ENCODE peak calls at places on chromosomes 2 and 18, in seven cellular contexts. S is CD8-positive, alpha-beta memory T cell; K is CD8-positive, alpha-beta T cell; P is left ventricle myocardium inferior; C is IMR-90; Q is adrenal gland; E is mammary epithelial cell. M is an unnamed sample.
A peak's percentile ranks its signal among the peaks of the same experiment; 100 is the strongest.

GRCh38 chr2:231425811-231426703 is 30.5 kb downstream of the B3GNT7 start:
- DNase-seq in C (no peak), S (peak; percentile 74), Q (no peak), K (peak; percentile 88), E (peak; percentile 58), P (no peak), M (no peak)

GRCh38 chr2:121858406-121858805 is 103.0 kb downstream of the TSN start:
- DNase-seq in E (no peak), S (no peak), C (peak; percentile 47), Q (no peak), K (no peak), P (no peak), M (no peak)

GRCh38 chr2:160862226-160862625 is 298.0 kb upstream of the TANK start:
- DNase-seq in Q (no peak), S (no peak), K (no peak), P (no peak), C (no peak), E (no peak), M (no peak)

GRCh38 chr2:55772309-55772980 is 78.8 kb upstream of the PNPT1 start:
- DNase-seq in K (no peak), E (no peak), P (no peak), C (no peak), Q (no peak), S (no peak), M (no peak)

GRCh38 chr18:79631096-79631507 is 48.5 kb upstream of the CTDP1 start:
- DNase-seq in Q (no peak), S (no peak), C (no peak), P (no peak), E (no peak), K (no peak), M (no peak)

GRCh38 chr2:8535821-8536685 is 145.8 kb upstream of the ID2 start:
- DNase-seq in P (no peak), S (no peak), Q (no peak), C (no peak), K (no peak), E (no peak), M (no peak)

GRCh38 chr2:215003001-215003400 is 135.4 kb downstream of the ABCA12 start:
- DNase-seq in P (no peak), Q (no peak), K (no peak), E (no peak), C (peak; percentile 1), S (no peak), M (no peak)

GRCh38 chr2:236608710-236609109 is 39.1 kb downstream of the ACKR3 start:
- DNase-seq in K (no peak), P (no peak), S (no peak), C (no peak), Q (no peak), E (no peak), M (no peak)

GRCh38 chr18:78799382-78800089 is 180.1 kb upstream of the SALL3 start:
- DNase-seq in K (no peak), P (no peak), S (no peak), C (no peak), Q (no peak), E (no peak), M (no peak)

GRCh38 chr2:173021939-173022371 is 53.7 kb upstream of the MAP3K20 start:
- DNase-seq in E (peak; percentile 41), P (peak; percentile 59), K (no peak), Q (no peak), S (no peak), C (peak; percentile 60), M (no peak)

GRCh38 chr2:30886101-30886500 is 78.9 kb upstream of the CAPN13 start:
- DNase-seq in Q (no peak), P (no peak), S (no peak), E (peak; percentile 17), K (no peak), C (no peak), M (no peak)

GRCh38 chr2:54666131-54666637 is 57.3 kb upstream of the EML6 start:
- DNase-seq in C (peak; percentile 81), P (peak; percentile 59), K (no peak), E (no peak), S (no peak), Q (no peak), M (no peak)

GRCh38 chr2:237558918-237559645 is 7.3 kb upstream of the PRLH start:
- DNase-seq in K (no peak), S (no peak), Q (peak; percentile 43), E (peak; percentile 60), P (peak; percentile 68), C (peak; percentile 51), M (peak; percentile 88)

GRCh38 chr2:143261986-143262784 is 133.0 kb downstream of the ARHGAP15 start:
- DNase-seq in S (peak; percentile 39), E (no peak), C (peak; percentile 27), P (peak; percentile 13), K (peak; percentile 66), Q (no peak), M (no peak)

GRCh38 chr2:86015699-86016098 is 90.0 kb downstream of the POLR1A start:
- DNase-seq in C (no peak), Q (no peak), K (no peak), S (no peak), P (no peak), E (no peak), M (no peak)

GRCh38 chr2:72131916-72132841 is 15.5 kb downstream of the CYP26B1 start:
- DNase-seq in S (no peak), Q (no peak), E (no peak), C (no peak), P (no peak), K (no peak), M (no peak)

GRCh38 chr2:231046908-231047269 is 9.6 kb downstream of the C2orf72 start:
- DNase-seq in C (no peak), K (no peak), E (no peak), S (no peak), P (no peak), Q (no peak), M (no peak)

GRCh38 chr2:74327205-74327604 is 16.0 kb downstream of the SLC4A5 start:
- DNase-seq in P (no peak), Q (no peak), C (no peak), E (no peak), K (no peak), S (no peak), M (no peak)

GRCh38 chr2:227402959-227403358 is 15.2 kb upstream of the SCYGR1 start:
- DNase-seq in P (no peak), E (peak; percentile 84), Q (no peak), C (no peak), K (no peak), S (no peak), M (no peak)

GRCh38 chr2:155690785-155691184 is 641.7 kb downstream of the NR4A2 start:
- DNase-seq in Q (no peak), C (no peak), S (no peak), P (no peak), E (no peak), K (no peak), M (no peak)

GRCh38 chr2:20223345-20224190 is 1.4 kb downstream of the SDC1 start:
- DNase-seq in C (peak; percentile 42), S (no peak), E (no peak), K (no peak), P (no peak), Q (peak; percentile 41), M (peak; percentile 45)

DNA sequence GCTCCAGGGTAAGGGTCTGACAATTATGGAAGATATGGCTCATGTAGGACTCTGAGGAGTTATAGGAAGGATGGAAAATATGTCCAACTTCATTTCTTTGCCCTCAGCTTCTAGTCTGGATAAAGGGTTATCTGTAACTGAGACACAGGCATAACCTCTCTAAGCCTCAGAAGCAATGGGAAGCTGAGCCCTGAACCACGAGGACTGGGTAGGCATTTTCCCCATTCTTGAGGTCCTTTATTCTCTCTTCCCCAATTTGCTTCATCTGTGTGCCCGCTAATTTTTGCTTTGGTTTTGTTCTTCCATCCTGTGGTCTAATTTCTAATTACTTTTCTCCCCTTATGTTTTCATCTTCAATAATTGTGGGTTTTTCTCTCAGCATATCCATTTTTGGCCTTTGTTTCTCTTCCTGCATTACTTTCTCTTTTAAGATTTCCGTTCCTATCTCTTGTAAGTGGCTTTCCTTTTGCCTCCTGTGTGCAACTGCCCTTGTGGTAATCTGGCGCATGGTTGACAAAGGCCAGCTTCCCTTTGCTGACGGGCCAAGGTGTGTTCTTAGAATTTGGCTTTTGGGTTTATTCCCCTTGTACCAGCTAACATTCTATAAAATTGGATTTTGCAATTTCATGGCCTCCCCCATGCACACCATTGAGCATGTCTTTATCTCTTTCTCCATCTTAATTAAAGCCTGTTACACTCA is 343.8 kb downstream of the TXNL1 start:
- DNase-seq in C (no peak), P (no peak), Q (no peak), E (no peak), K (no peak), S (no peak), M (no peak)
- H3K27ac ChIP-seq in C (no peak overlapping the region), P (no peak overlapping the region), Q (no peak overlapping the region), E (no peak overlapping the region), K (no peak overlapping the region), S (no peak overlapping the region), M (no peak overlapping the region)

GRCh38 chr2:130303142-130303541 is 39.6 kb upstream of the IMP4 start:
- DNase-seq in E (no peak), K (no peak), P (no peak), C (no peak), Q (no peak), S (no peak), M (no peak)
- H3K9me3 ChIP-seq in E (no peaks in the 10 kb centered on the region), K (no peaks in the 10 kb centered on the region), P (no peaks in the 10 kb centered on the region), C (no peaks in the 10 kb centered on the region), Q (no peaks in the 10 kb centered on the region), S (no peaks in the 10 kb centered on the region), M (no peaks in the 10 kb centered on the region)

GRCh38 chr2:180001726-180002125 is 5.4 kb downstream of the CWC22 start:
- DNase-seq in S (no peak), C (no peak), K (no peak), Q (no peak), E (no peak), P (no peak), M (no peak)

GRCh38 chr2:180002198-180002597 is 4.9 kb downstream of the CWC22 start:
- DNase-seq in S (no peak), E (no peak), P (no peak), C (no peak), K (no peak), Q (no peak), M (no peak)

GRCh38 chr2:180004731-180005130 is 2.4 kb downstream of the CWC22 start:
- DNase-seq in K (no peak), C (peak; percentile 13), Q (no peak), P (no peak), S (no peak), E (no peak), M (no peak)

GRCh38 chr2:180003566-180003965 is 3.5 kb downstream of the CWC22 start:
- DNase-seq in E (peak; percentile 47), K (no peak), C (no peak), Q (no peak), S (no peak), P (no peak), M (no peak)

DNA sequence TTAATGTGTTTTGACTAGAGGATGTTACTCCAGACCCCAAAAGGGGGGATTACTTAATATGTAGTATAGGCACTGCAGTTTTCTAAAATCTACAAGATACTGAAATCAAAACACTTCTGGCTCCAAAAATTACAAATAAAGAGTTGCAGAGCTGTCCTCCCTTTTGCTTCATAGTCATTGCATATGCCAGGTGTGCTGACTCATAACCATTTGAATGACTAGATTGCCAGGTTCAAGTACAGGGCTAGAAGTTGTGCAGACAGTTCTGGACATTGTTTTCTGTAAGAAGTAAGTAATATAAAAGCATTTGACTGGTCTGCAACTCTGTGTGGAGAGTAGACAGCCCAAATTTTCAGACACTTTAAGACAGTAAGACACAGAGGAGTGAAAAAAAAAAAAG is 6.7 kb downstream of the CWC22 start:
- DNase-seq in P (no peak), E (peak; percentile 20), C (peak; percentile 36), K (no peak), Q (no peak), S (no peak), M (no peak)
- H3K4me3 ChIP-seq in P (no peak overlapping the region), E (no peak overlapping the region), C (no peak overlapping the region), K (no peak overlapping the region), Q (no peak overlapping the region), S (no peak overlapping the region), M (no peak overlapping the region)

GRCh38 chr2:219220652-219221402 is 2.1 kb upstream of the ABCB6 start:
- DNase-seq in E (no peak), K (no peak), P (no peak), C (no peak), S (no peak), Q (no peak), M (no peak)
- H3K27ac ChIP-seq in E (no peak overlapping the region), K (no peak overlapping the region), P (no peak overlapping the region), C (no peak overlapping the region), S (no peak overlapping the region), Q (no peak overlapping the region), M (no peak overlapping the region)

M was measured in testis.